ENCODE peak calls at places on chromosome 19, in six cellular contexts. One of them, this sample, is unnamed.

GRCh38 chr19:12867120-12868099 is 13.8 kb downstream of the DNASE2 start:
- DNase-seq in body of pancreas: peak
- DNase-seq in A549: no peak
- DNase-seq in Calu3: no peak
- DNase-seq in activated CD4-positive, alpha-beta T cell treated with anti-CD3 and anti-CD28 coated beads, Interleukin-2, amount 10 ng/mL, durations not matched to agents 7 days and 5 days: peak
- DNase-seq in DMS153: peak
- DNase-seq in this sample: peak

GRCh38 chr19:13764101-13764807 is at the start of gene MRI1:
- DNase-seq in body of pancreas: peak
- DNase-seq in A549: peak
- DNase-seq in Calu3: peak
- DNase-seq in activated CD4-positive, alpha-beta T cell treated with anti-CD3 and anti-CD28 coated beads, Interleukin-2, amount 10 ng/mL, durations not matched to agents 7 days and 5 days: peak
- DNase-seq in DMS153: peak
- DNase-seq in this sample: peak

GRCh38 chr19:11142528-11143171 is 12.9 kb downstream of the SPC24 start:
- DNase-seq in body of pancreas: peak
- DNase-seq in A549: peak
- DNase-seq in Calu3: peak
- DNase-seq in activated CD4-positive, alpha-beta T cell treated with anti-CD3 and anti-CD28 coated beads, Interleukin-2, amount 10 ng/mL, durations not matched to agents 7 days and 5 days: no peak
- DNase-seq in DMS153: peak
- DNase-seq in this sample: peak

GRCh38 chr19:55667006-55667381 is 8.0 kb upstream of the EPN1 start:
- DNase-seq in body of pancreas: no peak
- DNase-seq in A549: no peak
- DNase-seq in Calu3: no peak
- DNase-seq in activated CD4-positive, alpha-beta T cell treated with anti-CD3 and anti-CD28 coated beads, Interleukin-2, amount 10 ng/mL, durations not matched to agents 7 days and 5 days: no peak
- DNase-seq in DMS153: no peak
- DNase-seq in this sample: no peak

GRCh38 chr19:46493236-46494114 is 2.2 kb downstream of the PNMA8B start:
- DNase-seq in body of pancreas: no peak
- DNase-seq in A549: no peak
- DNase-seq in Calu3: no peak
- DNase-seq in activated CD4-positive, alpha-beta T cell treated with anti-CD3 and anti-CD28 coated beads, Interleukin-2, amount 10 ng/mL, durations not matched to agents 7 days and 5 days: peak
- DNase-seq in DMS153: no peak
- DNase-seq in this sample: no peak

GRCh38 chr19:45040059-45040767 is 1.4 kb downstream of the CLASRP start:
- DNase-seq in body of pancreas: no peak
- DNase-seq in A549: no peak
- DNase-seq in Calu3: no peak
- DNase-seq in activated CD4-positive, alpha-beta T cell treated with anti-CD3 and anti-CD28 coated beads, Interleukin-2, amount 10 ng/mL, durations not matched to agents 7 days and 5 days: no peak
- DNase-seq in DMS153: no peak
- DNase-seq in this sample: no peak

GRCh38 chr19:41627966-41628675 is 1.2 kb upstream of the CEACAM4 start:
- DNase-seq in body of pancreas: no peak
- DNase-seq in A549: no peak
- DNase-seq in Calu3: no peak
- DNase-seq in activated CD4-positive, alpha-beta T cell treated with anti-CD3 and anti-CD28 coated beads, Interleukin-2, amount 10 ng/mL, durations not matched to agents 7 days and 5 days: no peak
- DNase-seq in DMS153: no peak
- DNase-seq in this sample: no peak

GRCh38 chr19:11736696-11737095 is 2.0 kb downstream of the ZNF823 start:
- DNase-seq in body of pancreas: no peak
- DNase-seq in A549: no peak
- DNase-seq in Calu3: no peak
- DNase-seq in activated CD4-positive, alpha-beta T cell treated with anti-CD3 and anti-CD28 coated beads, Interleukin-2, amount 10 ng/mL, durations not matched to agents 7 days and 5 days: no peak
- DNase-seq in DMS153: no peak
- DNase-seq in this sample: peak

GRCh38 chr19:2099937-2100718 is 3.4 kb downstream of the IZUMO4 start:
- DNase-seq in body of pancreas: no peak
- DNase-seq in A549: no peak
- DNase-seq in Calu3: no peak
- DNase-seq in activated CD4-positive, alpha-beta T cell treated with anti-CD3 and anti-CD28 coated beads, Interleukin-2, amount 10 ng/mL, durations not matched to agents 7 days and 5 days: no peak
- DNase-seq in DMS153: no peak
- DNase-seq in this sample: no peak

GRCh38 chr19:38516802-38517201 is 83.3 kb downstream of the RYR1 start:
- DNase-seq in body of pancreas: no peak
- DNase-seq in A549: no peak
- DNase-seq in Calu3: no peak
- DNase-seq in activated CD4-positive, alpha-beta T cell treated with anti-CD3 and anti-CD28 coated beads, Interleukin-2, amount 10 ng/mL, durations not matched to agents 7 days and 5 days: no peak
- DNase-seq in DMS153: no peak
- DNase-seq in this sample: no peak

GRCh38 chr19:48718711-48719231 is 754 bp downstream of the MAMSTR start:
- DNase-seq in body of pancreas: no peak
- DNase-seq in A549: no peak
- DNase-seq in Calu3: no peak
- DNase-seq in activated CD4-positive, alpha-beta T cell treated with anti-CD3 and anti-CD28 coated beads, Interleukin-2, amount 10 ng/mL, durations not matched to agents 7 days and 5 days: no peak
- DNase-seq in DMS153: no peak
- DNase-seq in this sample: no peak

This sample was measured in colonic mucosa.